ENCODE peak calls at places on chromosomes 11 and 22, in nine cellular contexts. One of them, this sample, is unnamed.

GRCh38 chr11:88410636-88411035 is 73.1 kb upstream of the CTSC start:
- DNase-seq in PC-9: peak; percentile 22
- DNase-seq in fibroblast of lung: no peak
- DNase-seq in astrocyte: no peak
- DNase-seq in neural progenitor cell: no peak
- DNase-seq in endothelial cell of umbilical vein: no peak
- DNase-seq in mammary epithelial cell: peak; percentile 91
- DNase-seq in GM23248: no peak
- DNase-seq in HCT116: no peak
- DNase-seq in this sample: no peak

GRCh38 chr22:22092101-22092500 is 109.5 kb upstream of the TOP3B start:
- DNase-seq in PC-9: no peak
- DNase-seq in endothelial cell of umbilical vein: no peak
- DNase-seq in astrocyte: no peak
- DNase-seq in GM23248: no peak
- DNase-seq in fibroblast of lung: no peak
- DNase-seq in neural progenitor cell: no peak
- DNase-seq in HCT116: no peak
- DNase-seq in mammary epithelial cell: no peak
- DNase-seq in this sample: no peak

GRCh38 chr22:28962042-28962554 is 78.7 kb downstream of the ZNRF3 start:
- DNase-seq in PC-9: no peak
- DNase-seq in astrocyte: no peak
- DNase-seq in mammary epithelial cell: no peak
- DNase-seq in fibroblast of lung: no peak
- DNase-seq in endothelial cell of umbilical vein: no peak
- DNase-seq in HCT116: no peak
- DNase-seq in GM23248: no peak
- DNase-seq in neural progenitor cell: no peak
- DNase-seq in this sample: no peak

GRCh38 chr22:44919691-44920090 is 90.1 kb downstream of the PHF21B start:
- DNase-seq in mammary epithelial cell: no peak
- DNase-seq in endothelial cell of umbilical vein: no peak
- DNase-seq in fibroblast of lung: no peak
- DNase-seq in astrocyte: no peak
- DNase-seq in GM23248: no peak
- DNase-seq in HCT116: no peak
- DNase-seq in neural progenitor cell: no peak
- DNase-seq in PC-9: no peak
- DNase-seq in this sample: no peak

GRCh38 chr11:94964934-94965333 is 8.4 kb downstream of the CWC15 start:
- DNase-seq in GM23248: no peak
- DNase-seq in PC-9: no peak
- DNase-seq in mammary epithelial cell: no peak
- DNase-seq in neural progenitor cell: no peak
- DNase-seq in fibroblast of lung: no peak
- DNase-seq in HCT116: no peak
- DNase-seq in endothelial cell of umbilical vein: no peak
- DNase-seq in astrocyte: no peak
- DNase-seq in this sample: no peak

GRCh38 chr11:72932132-72932570 is 117.9 kb downstream of the ATG16L2 start:
- DNase-seq in PC-9: no peak
- DNase-seq in endothelial cell of umbilical vein: no peak
- DNase-seq in mammary epithelial cell: peak; percentile 39
- DNase-seq in HCT116: no peak
- DNase-seq in fibroblast of lung: peak; percentile 74
- DNase-seq in neural progenitor cell: no peak
- DNase-seq in astrocyte: peak; percentile 70
- DNase-seq in GM23248: peak; percentile 72
- DNase-seq in this sample: no peak

GRCh38 chr11:86814775-86815174 is 14.4 kb downstream of the PRSS23 start:
- DNase-seq in mammary epithelial cell: no peak
- DNase-seq in HCT116: no peak
- DNase-seq in PC-9: no peak
- DNase-seq in neural progenitor cell: no peak
- DNase-seq in endothelial cell of umbilical vein: peak; percentile 46
- DNase-seq in GM23248: peak; percentile 36
- DNase-seq in astrocyte: peak; percentile 64
- DNase-seq in fibroblast of lung: peak; percentile 72
- DNase-seq in this sample: no peak

GRCh38 chr11:93020248-93021088 is 51.0 kb downstream of the MTNR1B start:
- DNase-seq in GM23248: peak; percentile 60
- DNase-seq in mammary epithelial cell: peak; percentile 98
- DNase-seq in neural progenitor cell: no peak
- DNase-seq in astrocyte: peak; percentile 90
- DNase-seq in fibroblast of lung: peak; percentile 91
- DNase-seq in endothelial cell of umbilical vein: peak; percentile 50
- DNase-seq in HCT116: no peak
- DNase-seq in PC-9: peak; percentile 7
- DNase-seq in this sample: peak; percentile 49

GRCh38 chr22:44026630-44027511 is 2.8 kb downstream of the PARVB start:
- DNase-seq in GM23248: peak; percentile 97
- DNase-seq in endothelial cell of umbilical vein: peak; percentile 88
- DNase-seq in fibroblast of lung: peak; percentile 69
- DNase-seq in mammary epithelial cell: no peak
- DNase-seq in HCT116: no peak
- DNase-seq in PC-9: no peak
- DNase-seq in neural progenitor cell: no peak
- DNase-seq in astrocyte: peak; percentile 61
- DNase-seq in this sample: peak; percentile 93

DNA sequence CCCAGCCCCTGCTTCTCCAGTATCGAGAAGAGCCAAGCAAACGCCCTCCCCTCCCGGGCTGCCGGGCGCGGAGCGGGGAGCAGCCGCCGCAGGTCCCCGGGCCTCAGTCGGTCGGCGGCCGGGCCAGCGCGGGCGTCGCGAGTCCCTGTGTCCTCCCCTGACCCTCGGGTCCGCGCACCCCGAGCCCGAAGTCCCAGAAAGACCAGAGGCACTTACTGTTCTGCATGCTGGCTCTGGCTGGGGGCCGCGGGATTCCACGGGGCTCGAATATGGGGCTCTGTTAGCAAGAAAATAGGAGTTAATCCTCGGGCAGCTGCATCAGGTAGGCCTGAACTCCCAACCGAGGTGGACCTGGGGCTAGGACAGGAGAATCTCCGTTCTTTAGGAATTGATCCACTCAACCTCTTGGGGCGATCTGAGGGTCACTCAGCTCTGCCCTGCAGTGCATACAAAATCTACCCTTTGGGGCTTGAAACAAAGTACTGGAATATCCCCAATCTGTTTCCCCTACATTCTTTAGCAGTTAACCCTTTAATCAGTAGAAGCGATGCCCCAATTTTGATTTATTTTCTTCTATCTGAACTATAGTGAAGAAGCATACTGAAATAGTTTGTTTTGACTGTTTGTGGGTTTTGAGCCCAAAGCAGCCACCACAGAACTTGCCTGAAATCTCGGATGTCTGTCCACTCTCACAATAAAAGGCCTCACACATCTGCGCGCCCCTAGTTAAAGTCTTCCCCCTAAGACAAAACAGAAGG is 4.8 kb downstream of the PAX6 start:
- DNase-seq in HCT116: no peak
- DNase-seq in mammary epithelial cell: no peak
- DNase-seq in neural progenitor cell: peak; percentile 45
- DNase-seq in astrocyte: peak; percentile 3
- DNase-seq in endothelial cell of umbilical vein: no peak
- DNase-seq in fibroblast of lung: peak; percentile 23
- DNase-seq in GM23248: no peak
- DNase-seq in PC-9: no peak
- DNase-seq in this sample: no peak
- TF ChIP-seq EZH2 in HCT116: no peak
- TF ChIP-seq EZH2 in mammary epithelial cell: peak; percentile 90
- TF ChIP-seq EZH2 in neural progenitor cell: peak; percentile 24
- TF ChIP-seq EZH2 in astrocyte: peak; percentile 50
- TF ChIP-seq EZH2 in endothelial cell of umbilical vein: peak; percentile 93
- TF ChIP-seq EZH2 in fibroblast of lung: peak; percentile 74
- TF ChIP-seq EZH2 in GM23248: peak; percentile 90
- TF ChIP-seq EZH2 in PC-9: no peak
- TF ChIP-seq EZH2 in this sample: no peak

GRCh38 chr22:49179886-49180682 is 647.6 kb downstream of the BRD1 start:
- DNase-seq in mammary epithelial cell: no peak
- DNase-seq in HCT116: no peak
- DNase-seq in fibroblast of lung: no peak
- DNase-seq in endothelial cell of umbilical vein: no peak
- DNase-seq in neural progenitor cell: no peak
- DNase-seq in GM23248: no peak
- DNase-seq in astrocyte: no peak
- DNase-seq in PC-9: no peak
- DNase-seq in this sample: no peak
- H3K9me3 ChIP-seq in mammary epithelial cell: peaks cover 50% of the 10 kb centered on the region
- H3K9me3 ChIP-seq in HCT116: no peaks in the 10 kb centered on the region
- H3K9me3 ChIP-seq in fibroblast of lung: no peaks in the 10 kb centered on the region
- H3K9me3 ChIP-seq in endothelial cell of umbilical vein: peaks cover 18% of the 10 kb centered on the region
- H3K9me3 ChIP-seq in neural progenitor cell: no peaks in the 10 kb centered on the region
- H3K9me3 ChIP-seq in GM23248: no peaks in the 10 kb centered on the region
- H3K9me3 ChIP-seq in astrocyte: peaks cover 8% of the 10 kb centered on the region
- H3K9me3 ChIP-seq in PC-9: no peaks in the 10 kb centered on the region
- H3K9me3 ChIP-seq in this sample: no peaks in the 10 kb centered on the region

GRCh38 chr22:46090051-46090591 is 60.2 kb upstream of the PPARA start:
- DNase-seq in astrocyte: no peak
- DNase-seq in mammary epithelial cell: peak; percentile 53
- DNase-seq in HCT116: no peak
- DNase-seq in endothelial cell of umbilical vein: no peak
- DNase-seq in GM23248: peak; percentile 69
- DNase-seq in PC-9: no peak
- DNase-seq in fibroblast of lung: peak; percentile 56
- DNase-seq in neural progenitor cell: no peak
- DNase-seq in this sample: no peak

GRCh38 chr22:46091277-46091977 is 58.9 kb upstream of the PPARA start:
- DNase-seq in mammary epithelial cell: no peak
- DNase-seq in HCT116: no peak
- DNase-seq in PC-9: no peak
- DNase-seq in neural progenitor cell: no peak
- DNase-seq in fibroblast of lung: peak; percentile 35
- DNase-seq in astrocyte: no peak
- DNase-seq in endothelial cell of umbilical vein: no peak
- DNase-seq in GM23248: no peak
- DNase-seq in this sample: no peak

GRCh38 chr22:46089426-46090041 is 60.8 kb upstream of the PPARA start:
- DNase-seq in endothelial cell of umbilical vein: no peak
- DNase-seq in mammary epithelial cell: peak; percentile 23
- DNase-seq in neural progenitor cell: no peak
- DNase-seq in GM23248: no peak
- DNase-seq in fibroblast of lung: no peak
- DNase-seq in HCT116: no peak
- DNase-seq in astrocyte: no peak
- DNase-seq in PC-9: no peak
- DNase-seq in this sample: no peak

GRCh38 chr22:46092011-46092410 is 58.3 kb upstream of the PPARA start:
- DNase-seq in fibroblast of lung: no peak
- DNase-seq in PC-9: no peak
- DNase-seq in HCT116: no peak
- DNase-seq in neural progenitor cell: no peak
- DNase-seq in GM23248: no peak
- DNase-seq in astrocyte: no peak
- DNase-seq in endothelial cell of umbilical vein: no peak
- DNase-seq in mammary epithelial cell: no peak
- DNase-seq in this sample: no peak

DNA sequence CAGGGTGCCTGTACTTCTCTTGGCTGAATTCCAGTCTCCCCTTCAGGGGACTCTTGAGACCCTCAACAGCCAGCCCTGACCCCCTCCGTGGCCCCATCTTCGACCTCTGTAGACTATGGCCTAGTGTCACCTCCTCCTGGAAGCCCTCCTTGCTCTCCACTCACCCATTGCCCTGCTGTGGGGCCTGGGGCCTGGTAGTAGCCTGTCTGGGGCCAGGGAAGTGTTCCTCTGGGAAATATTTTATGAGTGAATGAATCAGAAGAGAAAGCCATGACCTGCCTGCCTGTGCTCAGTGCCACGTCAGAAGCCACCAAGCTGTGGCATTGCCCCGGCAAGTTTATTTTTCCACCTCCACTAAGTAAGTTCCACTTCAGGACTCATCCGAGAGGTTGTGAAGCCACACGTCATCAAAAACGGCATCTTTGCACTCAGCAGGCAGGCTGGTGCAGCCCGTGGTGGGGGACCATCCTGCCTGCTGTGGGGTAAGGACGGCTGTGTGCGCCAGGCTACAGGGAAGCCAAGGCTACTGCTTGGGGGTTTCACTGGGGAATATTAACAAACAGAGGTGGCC is 59.6 kb upstream of the PPARA start:
- DNase-seq in mammary epithelial cell: peak; percentile 86
- DNase-seq in PC-9: no peak
- DNase-seq in astrocyte: peak; percentile 77
- DNase-seq in neural progenitor cell: no peak
- DNase-seq in HCT116: no peak
- DNase-seq in GM23248: peak; percentile 95
- DNase-seq in endothelial cell of umbilical vein: no peak
- DNase-seq in fibroblast of lung: peak; percentile 81
- DNase-seq in this sample: no peak
- H3K36me3 ChIP-seq in mammary epithelial cell: peaks cover 21% of the 10 kb centered on the region
- H3K36me3 ChIP-seq in PC-9: no peaks in the 10 kb centered on the region
- H3K36me3 ChIP-seq in astrocyte: peaks cover 31% of the 10 kb centered on the region
- H3K36me3 ChIP-seq in neural progenitor cell: no peaks in the 10 kb centered on the region
- H3K36me3 ChIP-seq in HCT116: peaks cover 4% of the 10 kb centered on the region
- H3K36me3 ChIP-seq in GM23248: peaks cover 31% of the 10 kb centered on the region
- H3K36me3 ChIP-seq in endothelial cell of umbilical vein: peaks cover 52% of the 10 kb centered on the region
- H3K36me3 ChIP-seq in fibroblast of lung: peaks cover 65% of the 10 kb centered on the region
- H3K36me3 ChIP-seq in this sample: peaks cover 88% of the 10 kb centered on the region

DNA sequence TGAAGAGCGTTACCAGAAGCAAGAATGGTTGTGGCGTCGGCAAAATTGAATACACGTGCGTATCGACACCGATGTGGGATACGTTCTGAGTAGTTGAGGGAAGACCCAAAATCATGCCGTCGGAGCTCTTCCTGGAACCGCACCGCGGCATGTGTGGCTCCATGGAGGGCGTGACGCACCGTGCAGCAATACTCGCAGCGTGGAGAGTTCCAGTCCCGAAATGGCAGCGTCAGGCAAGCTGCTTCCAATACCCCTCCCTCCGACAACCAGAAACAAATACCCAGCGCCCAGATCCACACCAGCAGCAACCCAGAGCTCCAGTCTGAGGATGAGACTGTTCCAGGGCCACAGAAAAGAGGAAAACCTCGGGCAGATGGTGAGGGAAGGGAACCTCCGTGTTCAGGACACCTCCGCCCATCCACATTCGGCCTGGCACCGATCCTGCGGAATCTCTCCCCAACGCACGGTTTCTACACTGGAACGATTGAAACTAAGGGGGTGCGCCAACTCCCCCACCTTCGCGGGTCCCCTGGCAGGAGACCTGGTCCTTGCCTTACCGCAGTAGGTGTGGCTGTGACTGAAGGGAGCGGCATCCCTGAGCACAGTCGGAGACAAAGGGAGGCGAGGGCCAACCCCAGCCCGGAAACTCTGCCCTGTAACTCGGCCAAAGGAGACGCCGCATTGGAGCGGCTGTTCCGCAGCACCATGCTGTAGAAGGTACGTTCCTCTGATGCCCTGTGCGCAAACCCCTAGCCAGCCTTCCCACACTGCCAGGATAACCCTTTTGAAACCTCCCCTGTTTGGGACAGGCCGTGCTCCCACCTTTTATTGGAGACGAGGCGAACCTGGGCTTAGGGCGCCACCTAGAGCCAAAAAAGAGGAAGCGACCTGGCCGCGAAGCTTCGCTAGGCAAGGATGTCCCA is 28.3 kb downstream of the DBX1 start:
- DNase-seq in endothelial cell of umbilical vein: peak; percentile 64
- DNase-seq in neural progenitor cell: peak; percentile 74
- DNase-seq in astrocyte: peak; percentile 36
- DNase-seq in fibroblast of lung: peak; percentile 63
- DNase-seq in PC-9: peak; percentile 57
- DNase-seq in GM23248: peak; percentile 76
- DNase-seq in mammary epithelial cell: peak; percentile 51
- DNase-seq in HCT116: no peak
- DNase-seq in this sample: peak; percentile 58
- TF ChIP-seq EZH2 in endothelial cell of umbilical vein: no peak
- TF ChIP-seq EZH2 in neural progenitor cell: no peak
- TF ChIP-seq EZH2 in astrocyte: no peak
- TF ChIP-seq EZH2 in fibroblast of lung: no peak
- TF ChIP-seq EZH2 in PC-9: no peak
- TF ChIP-seq EZH2 in GM23248: no peak
- TF ChIP-seq EZH2 in mammary epithelial cell: no peak
- TF ChIP-seq EZH2 in HCT116: no peak
- TF ChIP-seq EZH2 in this sample: no peak